ENCODE peak calls at places on chromosome 1, in ten cellular contexts. One of them, this sample, is unnamed.

GRCh38 chr1:168786476-168787330 is 57.7 kb upstream of the DPT start:
- DNase-seq in stimulated activated CD8-positive, alpha-beta memory T cell treated with anti-CD3 and anti-CD28 coated beads, Interleukin-4, amount 100 ng/mL, for 24 hours: no peak
- DNase-seq in Daoy: no peak
- DNase-seq in fibroblast of pulmonary artery: no peak
- DNase-seq in RCC 7860: no peak
- DNase-seq in endodermal cell: no peak
- DNase-seq in HS-27A: no peak
- DNase-seq in amniotic epithelial cell: peak; percentile 19
- DNase-seq in NCI-H1694: no peak
- DNase-seq in T-helper 1 cell: no peak
- DNase-seq in this sample: no peak

GRCh38 chr1:201153474-201154388 is 543 bp downstream of the TMEM9 start:
- DNase-seq in stimulated activated CD8-positive, alpha-beta memory T cell treated with anti-CD3 and anti-CD28 coated beads, Interleukin-4, amount 100 ng/mL, for 24 hours: no peak
- DNase-seq in Daoy: no peak
- DNase-seq in fibroblast of pulmonary artery: no peak
- DNase-seq in RCC 7860: peak; percentile 14
- DNase-seq in endodermal cell: no peak
- DNase-seq in HS-27A: peak; percentile 19
- DNase-seq in amniotic epithelial cell: peak; percentile 20
- DNase-seq in NCI-H1694: peak; percentile 50
- DNase-seq in T-helper 1 cell: no peak
- DNase-seq in this sample: no peak

GRCh38 chr1:209861242-209861641 is 33.5 kb downstream of the UTP25 start:
- DNase-seq in stimulated activated CD8-positive, alpha-beta memory T cell treated with anti-CD3 and anti-CD28 coated beads, Interleukin-4, amount 100 ng/mL, for 24 hours: no peak
- DNase-seq in Daoy: no peak
- DNase-seq in fibroblast of pulmonary artery: no peak
- DNase-seq in RCC 7860: no peak
- DNase-seq in endodermal cell: no peak
- DNase-seq in HS-27A: no peak
- DNase-seq in amniotic epithelial cell: no peak
- DNase-seq in NCI-H1694: peak; percentile 36
- DNase-seq in T-helper 1 cell: no peak
- DNase-seq in this sample: no peak

GRCh38 chr1:229943988-229944743 is 122.9 kb upstream of the GALNT2 start:
- DNase-seq in stimulated activated CD8-positive, alpha-beta memory T cell treated with anti-CD3 and anti-CD28 coated beads, Interleukin-4, amount 100 ng/mL, for 24 hours: no peak
- DNase-seq in Daoy: no peak
- DNase-seq in fibroblast of pulmonary artery: no peak
- DNase-seq in RCC 7860: no peak
- DNase-seq in endodermal cell: no peak
- DNase-seq in HS-27A: no peak
- DNase-seq in amniotic epithelial cell: no peak
- DNase-seq in NCI-H1694: no peak
- DNase-seq in T-helper 1 cell: no peak
- DNase-seq in this sample: no peak

GRCh38 chr1:158087320-158087927 is 93.3 kb upstream of the CD1D start:
- DNase-seq in stimulated activated CD8-positive, alpha-beta memory T cell treated with anti-CD3 and anti-CD28 coated beads, Interleukin-4, amount 100 ng/mL, for 24 hours: peak; percentile 7
- DNase-seq in Daoy: peak; percentile 81
- DNase-seq in fibroblast of pulmonary artery: peak; percentile 85
- DNase-seq in RCC 7860: peak; percentile 68
- DNase-seq in endodermal cell: peak; percentile 93
- DNase-seq in HS-27A: peak; percentile 19
- DNase-seq in amniotic epithelial cell: peak; percentile 64
- DNase-seq in NCI-H1694: peak; percentile 71
- DNase-seq in T-helper 1 cell: peak; percentile 9
- DNase-seq in this sample: no peak

GRCh38 chr1:199855580-199855979 is 171.9 kb upstream of the NR5A2 start:
- DNase-seq in stimulated activated CD8-positive, alpha-beta memory T cell treated with anti-CD3 and anti-CD28 coated beads, Interleukin-4, amount 100 ng/mL, for 24 hours: no peak
- DNase-seq in Daoy: peak; percentile 42
- DNase-seq in fibroblast of pulmonary artery: peak; percentile 60
- DNase-seq in RCC 7860: peak; percentile 73
- DNase-seq in endodermal cell: no peak
- DNase-seq in HS-27A: peak; percentile 33
- DNase-seq in amniotic epithelial cell: peak; percentile 85
- DNase-seq in NCI-H1694: no peak
- DNase-seq in T-helper 1 cell: no peak
- DNase-seq in this sample: no peak

GRCh38 chr1:205689479-205689878 is 9.2 kb upstream of the SLC45A3 start:
- DNase-seq in stimulated activated CD8-positive, alpha-beta memory T cell treated with anti-CD3 and anti-CD28 coated beads, Interleukin-4, amount 100 ng/mL, for 24 hours: no peak
- DNase-seq in Daoy: no peak
- DNase-seq in fibroblast of pulmonary artery: no peak
- DNase-seq in RCC 7860: no peak
- DNase-seq in endodermal cell: peak; percentile 70
- DNase-seq in HS-27A: no peak
- DNase-seq in amniotic epithelial cell: no peak
- DNase-seq in NCI-H1694: no peak
- DNase-seq in T-helper 1 cell: no peak
- DNase-seq in this sample: no peak

GRCh38 chr1:89957063-89957462 is 37.8 kb upstream of the ZNF326 start:
- DNase-seq in stimulated activated CD8-positive, alpha-beta memory T cell treated with anti-CD3 and anti-CD28 coated beads, Interleukin-4, amount 100 ng/mL, for 24 hours: no peak
- DNase-seq in Daoy: no peak
- DNase-seq in fibroblast of pulmonary artery: no peak
- DNase-seq in RCC 7860: no peak
- DNase-seq in endodermal cell: no peak
- DNase-seq in HS-27A: no peak
- DNase-seq in amniotic epithelial cell: no peak
- DNase-seq in NCI-H1694: no peak
- DNase-seq in T-helper 1 cell: peak; percentile 38
- DNase-seq in this sample: no peak

GRCh38 chr1:232398823-232399222 is 231.1 kb downstream of the SIPA1L2 start:
- DNase-seq in stimulated activated CD8-positive, alpha-beta memory T cell treated with anti-CD3 and anti-CD28 coated beads, Interleukin-4, amount 100 ng/mL, for 24 hours: no peak
- DNase-seq in Daoy: no peak
- DNase-seq in fibroblast of pulmonary artery: no peak
- DNase-seq in RCC 7860: no peak
- DNase-seq in endodermal cell: no peak
- DNase-seq in HS-27A: no peak
- DNase-seq in amniotic epithelial cell: no peak
- DNase-seq in NCI-H1694: no peak
- DNase-seq in T-helper 1 cell: no peak
- DNase-seq in this sample: no peak

GRCh38 chr1:74222701-74223100 is 12.5 kb upstream of the TNNI3K start:
- DNase-seq in stimulated activated CD8-positive, alpha-beta memory T cell treated with anti-CD3 and anti-CD28 coated beads, Interleukin-4, amount 100 ng/mL, for 24 hours: no peak
- DNase-seq in Daoy: no peak
- DNase-seq in fibroblast of pulmonary artery: no peak
- DNase-seq in RCC 7860: no peak
- DNase-seq in endodermal cell: no peak
- DNase-seq in HS-27A: no peak
- DNase-seq in amniotic epithelial cell: no peak
- DNase-seq in NCI-H1694: no peak
- DNase-seq in T-helper 1 cell: no peak
- DNase-seq in this sample: no peak

GRCh38 chr1:161792740-161793139 is 26.6 kb downstream of the ATF6 start:
- DNase-seq in stimulated activated CD8-positive, alpha-beta memory T cell treated with anti-CD3 and anti-CD28 coated beads, Interleukin-4, amount 100 ng/mL, for 24 hours: no peak
- DNase-seq in Daoy: peak; percentile 56
- DNase-seq in fibroblast of pulmonary artery: peak; percentile 82
- DNase-seq in RCC 7860: peak; percentile 86
- DNase-seq in endodermal cell: no peak
- DNase-seq in HS-27A: peak; percentile 40
- DNase-seq in amniotic epithelial cell: peak; percentile 86
- DNase-seq in NCI-H1694: peak; percentile 81
- DNase-seq in T-helper 1 cell: peak; percentile 78
- DNase-seq in this sample: no peak

GRCh38 chr1:47875831-47876586 is 121.2 kb downstream of the TRABD2B start:
- DNase-seq in stimulated activated CD8-positive, alpha-beta memory T cell treated with anti-CD3 and anti-CD28 coated beads, Interleukin-4, amount 100 ng/mL, for 24 hours: no peak
- DNase-seq in Daoy: peak; percentile 73
- DNase-seq in fibroblast of pulmonary artery: peak; percentile 14
- DNase-seq in RCC 7860: peak; percentile 97
- DNase-seq in endodermal cell: no peak
- DNase-seq in HS-27A: no peak
- DNase-seq in amniotic epithelial cell: peak; percentile 72
- DNase-seq in NCI-H1694: no peak
- DNase-seq in T-helper 1 cell: no peak
- DNase-seq in this sample: no peak

GRCh38 chr1:95451054-95451453 is 217.0 kb downstream of the RWDD3 start:
- DNase-seq in stimulated activated CD8-positive, alpha-beta memory T cell treated with anti-CD3 and anti-CD28 coated beads, Interleukin-4, amount 100 ng/mL, for 24 hours: no peak
- DNase-seq in Daoy: no peak
- DNase-seq in fibroblast of pulmonary artery: no peak
- DNase-seq in RCC 7860: no peak
- DNase-seq in endodermal cell: peak; percentile 66
- DNase-seq in HS-27A: no peak
- DNase-seq in amniotic epithelial cell: no peak
- DNase-seq in NCI-H1694: no peak
- DNase-seq in T-helper 1 cell: no peak
- DNase-seq in this sample: no peak

GRCh38 chr1:17128361-17128760 is 9.1 kb upstream of the PADI2 start:
- DNase-seq in stimulated activated CD8-positive, alpha-beta memory T cell treated with anti-CD3 and anti-CD28 coated beads, Interleukin-4, amount 100 ng/mL, for 24 hours: no peak
- DNase-seq in Daoy: peak; percentile 92
- DNase-seq in fibroblast of pulmonary artery: peak; percentile 96
- DNase-seq in RCC 7860: peak; percentile 99
- DNase-seq in endodermal cell: no peak
- DNase-seq in HS-27A: peak; percentile 98
- DNase-seq in amniotic epithelial cell: peak; percentile 94
- DNase-seq in NCI-H1694: no peak
- DNase-seq in T-helper 1 cell: no peak
- DNase-seq in this sample: no peak

GRCh38 chr1:214615111-214615510 is 12.1 kb downstream of the CENPF start:
- DNase-seq in stimulated activated CD8-positive, alpha-beta memory T cell treated with anti-CD3 and anti-CD28 coated beads, Interleukin-4, amount 100 ng/mL, for 24 hours: no peak
- DNase-seq in Daoy: no peak
- DNase-seq in fibroblast of pulmonary artery: peak; percentile 15
- DNase-seq in RCC 7860: no peak
- DNase-seq in endodermal cell: no peak
- DNase-seq in HS-27A: no peak
- DNase-seq in amniotic epithelial cell: peak; percentile 25
- DNase-seq in NCI-H1694: no peak
- DNase-seq in T-helper 1 cell: no peak
- DNase-seq in this sample: no peak

GRCh38 chr1:212935387-212935981 is 14.9 kb upstream of the VASH2 start:
- DNase-seq in stimulated activated CD8-positive, alpha-beta memory T cell treated with anti-CD3 and anti-CD28 coated beads, Interleukin-4, amount 100 ng/mL, for 24 hours: no peak
- DNase-seq in Daoy: no peak
- DNase-seq in fibroblast of pulmonary artery: no peak
- DNase-seq in RCC 7860: no peak
- DNase-seq in endodermal cell: no peak
- DNase-seq in HS-27A: no peak
- DNase-seq in amniotic epithelial cell: no peak
- DNase-seq in NCI-H1694: no peak
- DNase-seq in T-helper 1 cell: no peak
- DNase-seq in this sample: no peak

GRCh38 chr1:39720094-39720999 is 18.3 kb upstream of the PPIE start:
- DNase-seq in stimulated activated CD8-positive, alpha-beta memory T cell treated with anti-CD3 and anti-CD28 coated beads, Interleukin-4, amount 100 ng/mL, for 24 hours: no peak
- DNase-seq in Daoy: peak; percentile 32
- DNase-seq in fibroblast of pulmonary artery: peak; percentile 81
- DNase-seq in RCC 7860: peak; percentile 49
- DNase-seq in endodermal cell: no peak
- DNase-seq in HS-27A: peak; percentile 43
- DNase-seq in amniotic epithelial cell: peak; percentile 62
- DNase-seq in NCI-H1694: peak; percentile 100
- DNase-seq in T-helper 1 cell: peak; percentile 64
- DNase-seq in this sample: no peak

GRCh38 chr1:54464031-54464476 is 57.9 kb upstream of the SSBP3 start:
- DNase-seq in stimulated activated CD8-positive, alpha-beta memory T cell treated with anti-CD3 and anti-CD28 coated beads, Interleukin-4, amount 100 ng/mL, for 24 hours: no peak
- DNase-seq in Daoy: no peak
- DNase-seq in fibroblast of pulmonary artery: no peak
- DNase-seq in RCC 7860: no peak
- DNase-seq in endodermal cell: no peak
- DNase-seq in HS-27A: no peak
- DNase-seq in amniotic epithelial cell: no peak
- DNase-seq in NCI-H1694: no peak
- DNase-seq in T-helper 1 cell: no peak
- DNase-seq in this sample: no peak

GRCh38 chr1:56397811-56398231 is 181.5 kb downstream of the PLPP3 start:
- DNase-seq in stimulated activated CD8-positive, alpha-beta memory T cell treated with anti-CD3 and anti-CD28 coated beads, Interleukin-4, amount 100 ng/mL, for 24 hours: no peak
- DNase-seq in Daoy: no peak
- DNase-seq in fibroblast of pulmonary artery: no peak
- DNase-seq in RCC 7860: no peak
- DNase-seq in endodermal cell: no peak
- DNase-seq in HS-27A: no peak
- DNase-seq in amniotic epithelial cell: peak; percentile 85
- DNase-seq in NCI-H1694: no peak
- DNase-seq in T-helper 1 cell: no peak
- DNase-seq in this sample: no peak

GRCh38 chr1:36238433-36238832 is 14.2 kb downstream of the THRAP3 start:
- DNase-seq in stimulated activated CD8-positive, alpha-beta memory T cell treated with anti-CD3 and anti-CD28 coated beads, Interleukin-4, amount 100 ng/mL, for 24 hours: no peak
- DNase-seq in Daoy: no peak
- DNase-seq in fibroblast of pulmonary artery: no peak
- DNase-seq in RCC 7860: no peak
- DNase-seq in endodermal cell: peak; percentile 28
- DNase-seq in HS-27A: no peak
- DNase-seq in amniotic epithelial cell: no peak
- DNase-seq in NCI-H1694: no peak
- DNase-seq in T-helper 1 cell: no peak
- DNase-seq in this sample: no peak

GRCh38 chr1:207217778-207218511 is 103.5 kb upstream of the CD55 start:
- DNase-seq in stimulated activated CD8-positive, alpha-beta memory T cell treated with anti-CD3 and anti-CD28 coated beads, Interleukin-4, amount 100 ng/mL, for 24 hours: no peak
- DNase-seq in Daoy: no peak
- DNase-seq in fibroblast of pulmonary artery: no peak
- DNase-seq in RCC 7860: no peak
- DNase-seq in endodermal cell: no peak
- DNase-seq in HS-27A: no peak
- DNase-seq in amniotic epithelial cell: no peak
- DNase-seq in NCI-H1694: no peak
- DNase-seq in T-helper 1 cell: no peak
- DNase-seq in this sample: no peak

GRCh38 chr1:114126696-114127095 is 27.0 kb downstream of the SYT6 start:
- DNase-seq in stimulated activated CD8-positive, alpha-beta memory T cell treated with anti-CD3 and anti-CD28 coated beads, Interleukin-4, amount 100 ng/mL, for 24 hours: no peak
- DNase-seq in Daoy: no peak
- DNase-seq in fibroblast of pulmonary artery: no peak
- DNase-seq in RCC 7860: no peak
- DNase-seq in endodermal cell: no peak
- DNase-seq in HS-27A: no peak
- DNase-seq in amniotic epithelial cell: no peak
- DNase-seq in NCI-H1694: no peak
- DNase-seq in T-helper 1 cell: no peak
- DNase-seq in this sample: peak; percentile 53

GRCh38 chr1:165899461-165899941 is 72.1 kb downstream of the UCK2 start:
- DNase-seq in stimulated activated CD8-positive, alpha-beta memory T cell treated with anti-CD3 and anti-CD28 coated beads, Interleukin-4, amount 100 ng/mL, for 24 hours: no peak
- DNase-seq in Daoy: no peak
- DNase-seq in fibroblast of pulmonary artery: no peak
- DNase-seq in RCC 7860: no peak
- DNase-seq in endodermal cell: peak; percentile 39
- DNase-seq in HS-27A: no peak
- DNase-seq in amniotic epithelial cell: no peak
- DNase-seq in NCI-H1694: no peak
- DNase-seq in T-helper 1 cell: no peak
- DNase-seq in this sample: no peak

GRCh38 chr1:28778021-28778420 is 33.9 kb upstream of the OPRD1 start:
- DNase-seq in stimulated activated CD8-positive, alpha-beta memory T cell treated with anti-CD3 and anti-CD28 coated beads, Interleukin-4, amount 100 ng/mL, for 24 hours: no peak
- DNase-seq in Daoy: no peak
- DNase-seq in fibroblast of pulmonary artery: no peak
- DNase-seq in RCC 7860: no peak
- DNase-seq in endodermal cell: no peak
- DNase-seq in HS-27A: no peak
- DNase-seq in amniotic epithelial cell: no peak
- DNase-seq in NCI-H1694: no peak
- DNase-seq in T-helper 1 cell: no peak
- DNase-seq in this sample: no peak

GRCh38 chr1:96060621-96061020 is 661.0 kb upstream of the PTBP2 start:
- DNase-seq in stimulated activated CD8-positive, alpha-beta memory T cell treated with anti-CD3 and anti-CD28 coated beads, Interleukin-4, amount 100 ng/mL, for 24 hours: no peak
- DNase-seq in Daoy: no peak
- DNase-seq in fibroblast of pulmonary artery: no peak
- DNase-seq in RCC 7860: no peak
- DNase-seq in endodermal cell: peak; percentile 57
- DNase-seq in HS-27A: no peak
- DNase-seq in amniotic epithelial cell: no peak
- DNase-seq in NCI-H1694: no peak
- DNase-seq in T-helper 1 cell: no peak
- DNase-seq in this sample: no peak

GRCh38 chr1:44355582-44356305 is 687 bp upstream of the ERI3 start:
- DNase-seq in stimulated activated CD8-positive, alpha-beta memory T cell treated with anti-CD3 and anti-CD28 coated beads, Interleukin-4, amount 100 ng/mL, for 24 hours: no peak
- DNase-seq in Daoy: peak; percentile 8
- DNase-seq in fibroblast of pulmonary artery: no peak
- DNase-seq in RCC 7860: no peak
- DNase-seq in endodermal cell: no peak
- DNase-seq in HS-27A: no peak
- DNase-seq in amniotic epithelial cell: no peak
- DNase-seq in NCI-H1694: no peak
- DNase-seq in T-helper 1 cell: no peak
- DNase-seq in this sample: no peak

GRCh38 chr1:232923739-232924386 is 26.5 kb upstream of the NTPCR start:
- DNase-seq in stimulated activated CD8-positive, alpha-beta memory T cell treated with anti-CD3 and anti-CD28 coated beads, Interleukin-4, amount 100 ng/mL, for 24 hours: no peak
- DNase-seq in Daoy: peak; percentile 85
- DNase-seq in fibroblast of pulmonary artery: no peak
- DNase-seq in RCC 7860: peak; percentile 96
- DNase-seq in endodermal cell: no peak
- DNase-seq in HS-27A: no peak
- DNase-seq in amniotic epithelial cell: peak; percentile 14
- DNase-seq in NCI-H1694: no peak
- DNase-seq in T-helper 1 cell: peak; percentile 89
- DNase-seq in this sample: no peak